ENCODE peak calls at places on chromosomes 16 and 17, in six cellular contexts. Y, Q, F, S, D and C are unnamed samples.

GRCh38 chr17:34709108-34709779 is 129.9 kb downstream of the TMEM132E start:
- DNase-seq in S (no peak), Q (no peak), Y (no peak), F (no peak), D (no peak), C (no peak)

GRCh38 chr17:15469260-15469659 is 1.8 kb upstream of the CDRT4 start:
- DNase-seq in S (peak; percentile 48), D (no peak), Q (no peak), Y (no peak), F (no peak), C (no peak)

GRCh38 chr17:51869387-51869786 is 289.1 kb downstream of the CA10 start:
- DNase-seq in F (no peak), D (no peak), S (peak; percentile 0), Q (no peak), Y (no peak), C (peak; percentile 23)

GRCh38 chr17:68509151-68510057 is 2.8 kb upstream of the PRKAR1A start:
- DNase-seq in S (no peak), D (peak; percentile 74), F (no peak), Y (no peak), Q (no peak), C (peak; percentile 77)

GRCh38 chr16:19829844-19830703 is 54.6 kb downstream of the GPRC5B start:
- DNase-seq in S (no peak), D (no peak), Y (no peak), Q (no peak), F (no peak), C (no peak)

GRCh38 chr16:57258226-57258909 is 13.3 kb downstream of the ARL2BP start:
- DNase-seq in Q (no peak), F (no peak), S (no peak), D (no peak), Y (no peak), C (no peak)

GRCh38 chr16:26605872-26606271 is 460.9 kb upstream of the C16orf82 start:
- DNase-seq in S (no peak), D (no peak), F (no peak), Q (no peak), Y (no peak), C (no peak)

GRCh38 chr16:1532081-1532760 is 1.2 kb upstream of the TMEM204 start:
- DNase-seq in D (no peak), F (no peak), S (peak; percentile 24), Q (no peak), Y (no peak), C (no peak)

GRCh38 chr16:23962001-23962400 is 126.2 kb downstream of the PRKCB start:
- DNase-seq in Q (no peak), D (no peak), Y (peak; percentile 71), F (no peak), S (no peak), C (no peak)

GRCh38 chr17:67520916-67521772 is 144.1 kb downstream of the PITPNC1 start:
- DNase-seq in S (no peak), F (no peak), Q (no peak), D (no peak), Y (no peak), C (no peak)

GRCh38 chr17:82107341-82107860 is 9.4 kb upstream of the FASN start:
- DNase-seq in F (no peak), S (no peak), Q (no peak), Y (peak; percentile 29), D (no peak), C (peak; percentile 43)

GRCh38 chr16:11262915-11263314 is 6.2 kb downstream of the TNP2 start:
- DNase-seq in F (no peak), Q (no peak), S (no peak), Y (no peak), D (no peak), C (no peak)

GRCh38 chr17:27945333-27945616 is 52.1 kb upstream of the LYRM9 start:
- DNase-seq in S (no peak), D (no peak), Q (no peak), Y (no peak), F (no peak), C (no peak)